ENCODE peak calls at places on chromosome 19, in four cellular contexts. G is HCT116, Z is K562, W is HepG2. T is an unnamed sample.

GRCh38 chr19:35098413-35099049 is 17.1 kb upstream of the FXYD3 start:
- DNase-seq in W (no peak), Z (no peak), G (no peak), T (no peak)

GRCh38 chr19:2391118-2391725 is 31.2 kb downstream of the TMPRSS9 start:
- DNase-seq in G (peak; percentile 66), W (peak; percentile 72), Z (peak; percentile 55), T (peak; percentile 38)

GRCh38 chr19:35223084-35223790 is 5.3 kb downstream of the FAM187B start:
- DNase-seq in W (no peak), G (no peak), Z (no peak), T (no peak)

GRCh38 chr19:43690444-43690843 is 20.5 kb upstream of the PLAUR start:
- DNase-seq in W (no peak), G (no peak), Z (no peak), T (no peak)

GRCh38 chr19:10139952-10140351 is 20.3 kb upstream of the EIF3G start:
- DNase-seq in Z (no peak), W (no peak), G (no peak), T (no peak)

GRCh38 chr19:3201072-3201700 is 15.5 kb downstream of the NCLN start:
- DNase-seq in W (no peak), G (no peak), Z (no peak), T (no peak)

GRCh38 chr19:5369962-5370367 is 29.4 kb upstream of the PTPRS start:
- DNase-seq in Z (peak; percentile 75), W (peak; percentile 39), G (no peak), T (no peak)

GRCh38 chr19:51572908-51573307 is 1.8 kb downstream of the ZNF175 start:
- DNase-seq in W (no peak), Z (no peak), G (no peak), T (no peak)

GRCh38 chr19:55088021-55088451 is 12.4 kb downstream of the EPS8L1 start:
- DNase-seq in Z (no peak), W (no peak), G (no peak), T (no peak)

GRCh38 chr19:20616071-20616470 is 45.3 kb downstream of the ZNF626 start:
- DNase-seq in W (no peak), G (no peak), Z (no peak), T (no peak)

GRCh38 chr19:33290082-33290815 is 12.1 kb downstream of the CEBPA start:
- DNase-seq in Z (no peak), G (no peak), W (no peak), T (no peak)

GRCh38 chr19:47073574-47073973 is 25.1 kb upstream of the TMEM160 start:
- DNase-seq in W (no peak), Z (no peak), G (no peak), T (no peak)

GRCh38 chr19:27759896-27760295 is 1453.1 kb downstream of the UQCRFS1 start:
- DNase-seq in W (no peak), G (no peak), Z (no peak), T (no peak)

GRCh38 chr19:33193864-33194362 is at the start of gene LRP3:
- DNase-seq in G (no peak), Z (no peak), W (no peak), T (no peak)

GRCh38 chr19:40322271-40322610 is 26.0 kb downstream of the C19orf47 start:
- DNase-seq in W (no peak), G (no peak), Z (no peak), T (no peak)

GRCh38 chr19:2309734-2310362 is 1.9 kb upstream of the LINGO3 start:
- DNase-seq in G (no peak), W (no peak), Z (no peak), T (no peak)

GRCh38 chr19:5949792-5950305 is 28.1 kb downstream of the RANBP3 start:
- DNase-seq in Z (no peak), W (no peak), G (no peak), T (no peak)

GRCh38 chr19:17074628-17075034 is 621 bp downstream of the HAUS8 start:
- DNase-seq in Z (no peak), W (no peak), G (no peak), T (no peak)

GRCh38 chr19:17075860-17076538 is 422 bp downstream of the MYO9B start:
- DNase-seq in W (no peak), G (no peak), Z (peak; percentile 48), T (no peak)

GRCh38 chr19:17076539-17076919 is 952 bp downstream of the MYO9B start:
- DNase-seq in G (no peak), Z (no peak), W (no peak), T (no peak)

GRCh38 chr19:17075035-17075859 is at the start of the genes HAUS8 and MYO9B:
- DNase-seq in W (peak; percentile 96), G (peak; percentile 98), Z (peak; percentile 99), T (peak; percentile 91)

GRCh38 chr19:17073869-17074627 is 1.2 kb downstream of the HAUS8 start:
- DNase-seq in G (no peak), W (no peak), Z (peak; percentile 66), T (no peak)
- H3K9me3 ChIP-seq in G (no peaks in the 10 kb centered on the region), W (no peaks in the 10 kb centered on the region), Z (no peaks in the 10 kb centered on the region), T (no peaks in the 10 kb centered on the region)

GRCh38 chr19:13505164-13505695 is 1.0 kb downstream of the CACNA1A start:
- DNase-seq in Z (no peak), G (no peak), W (no peak), T (no peak)
- H3K27ac ChIP-seq in Z (no peak overlapping the region), G (no peak overlapping the region), W (no peak overlapping the region), T (no peak overlapping the region)

GRCh38 chr19:48452255-48452654 is 3.1 kb upstream of the KCNJ14 start:
- DNase-seq in Z (no peak), W (no peak), G (no peak), T (no peak)
- TF ChIP-seq TCF7L2 in Z (no peak), W (no peak), G (no peak), T (no peak)

GRCh38 chr19:36572593-36573019 is 486 bp downstream of the ZNF529 start:
- DNase-seq in G (no peak), W (no peak), Z (no peak), T (no peak)
- H3K9me3 ChIP-seq in G (peaks cover 15% of the 10 kb centered on the region), W (peaks cover 3% of the 10 kb centered on the region), Z (no peaks in the 10 kb centered on the region), T (peaks cover 11% of the 10 kb centered on the region)

GRCh38 chr19:36221474-36221873 is 6.6 kb downstream of the ZNF146 start:
- DNase-seq in W (no peak), G (no peak), Z (no peak), T (no peak)

GRCh38 chr19:36222503-36222902 is 7.6 kb downstream of the ZNF146 start:
- DNase-seq in Z (no peak), W (no peak), G (no peak), T (no peak)

DNA sequence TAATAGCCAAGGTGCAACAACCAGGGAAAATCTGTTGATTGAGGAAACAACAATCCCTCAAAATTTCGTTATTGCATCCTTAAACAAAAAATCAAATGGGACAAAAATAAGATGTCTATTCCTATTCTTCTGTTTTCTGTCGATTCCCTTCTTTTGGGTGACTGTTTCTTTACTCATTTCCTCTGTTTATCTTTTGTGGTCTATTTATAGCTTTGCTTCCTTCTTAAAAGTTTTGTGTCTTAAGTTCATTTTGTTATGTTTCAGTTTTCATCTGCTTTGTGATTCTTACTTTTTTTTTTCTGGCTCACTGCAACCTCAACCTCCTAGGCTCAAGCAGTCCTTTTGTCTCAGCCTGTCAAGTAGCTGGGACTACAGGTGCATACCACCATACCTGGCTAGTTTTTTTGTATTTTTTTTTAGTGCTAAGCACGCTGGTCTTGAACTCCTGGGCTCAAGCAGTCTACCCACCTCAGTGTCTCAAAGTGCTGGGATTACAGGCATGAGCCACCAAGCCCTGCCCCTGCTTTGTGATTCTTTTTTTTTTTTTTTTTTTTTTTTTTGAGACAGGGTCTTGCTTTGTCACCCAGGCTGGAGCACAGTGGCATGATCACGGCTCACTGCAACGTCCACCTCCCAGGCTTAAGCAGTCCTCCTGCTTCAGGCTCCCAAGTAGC is 10.4 kb downstream of the ZNF146 start:
- DNase-seq in G (no peak), W (no peak), Z (no peak), T (no peak)
- H3K27ac ChIP-seq in G (no peak overlapping the region), W (no peak overlapping the region), Z (no peak overlapping the region), T (no peak overlapping the region)

DNA sequence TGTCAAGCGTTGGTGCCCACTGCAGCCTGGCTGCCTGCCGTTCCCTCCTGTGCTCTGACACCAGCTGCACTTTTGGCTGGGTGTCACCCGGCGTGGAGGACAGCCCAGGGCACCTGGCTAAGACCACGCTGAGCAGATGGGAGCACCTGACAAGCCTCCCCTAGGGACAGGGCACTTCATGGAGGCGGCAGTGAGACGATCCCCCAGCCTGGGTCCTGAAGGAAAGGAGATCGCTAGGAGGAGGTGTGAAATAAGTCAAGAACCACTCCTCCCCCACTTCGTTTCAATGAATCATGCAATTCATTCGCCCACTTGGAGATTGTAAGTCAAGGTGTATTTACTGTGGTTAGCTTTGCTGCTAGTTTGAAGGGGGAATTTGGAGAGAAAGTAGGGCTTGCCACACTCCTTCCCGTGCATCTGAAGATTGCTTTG is 38.8 kb downstream of the VSTM2B start:
- DNase-seq in Z (no peak), W (no peak), G (no peak), T (no peak)
- TF ChIP-seq TCF7L2 in Z (no peak), W (no peak), G (no peak), T (no peak)

DNA sequence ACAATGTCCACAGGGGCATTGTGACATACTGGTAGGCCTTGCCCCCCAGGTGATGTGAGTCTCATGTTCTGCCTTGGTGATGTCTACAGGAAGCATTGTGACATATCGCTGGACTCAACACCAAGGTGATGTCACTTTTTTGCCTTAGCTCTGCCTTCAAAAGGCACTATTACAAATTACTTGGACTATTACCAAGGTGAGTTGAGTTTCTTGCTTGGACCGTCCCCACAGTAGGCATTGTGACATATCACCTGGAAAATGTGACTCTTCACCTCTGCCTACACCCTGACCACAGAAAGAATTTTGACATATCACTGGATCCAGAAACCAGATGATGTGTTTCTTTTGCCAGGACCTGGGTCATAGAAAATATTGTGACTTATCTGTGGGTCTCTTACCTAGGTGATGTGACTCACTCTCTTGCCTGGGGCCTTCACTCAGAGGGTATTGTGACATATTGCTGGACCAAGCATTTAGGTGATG is 60.6 kb upstream of the ZNF724 start:
- DNase-seq in W (no peak), G (no peak), Z (no peak), T (no peak)
- H3K9me3 ChIP-seq in W (peaks cover 100% of the 10 kb centered on the region), G (peaks cover 30% of the 10 kb centered on the region), Z (no peaks in the 10 kb centered on the region), T (no peaks in the 10 kb centered on the region)

GRCh38 chr19:30717381-30717780 is 345.2 kb downstream of the ZNF536 start:
- DNase-seq in W (no peak), G (no peak), Z (no peak), T (no peak)
- H3K27ac ChIP-seq in W (no peak overlapping the region), G (no peak overlapping the region), Z (no peak overlapping the region), T (no peak overlapping the region)

T was measured in Panc1.